ENCODE peak calls at places on chromosomes 13 and 19, in eight cellular contexts. One of them, this sample, is unnamed.

GRCh38 chr13:33348366-33348765 is 62.8 kb upstream of the STARD13 start:
- DNase-seq in stimulated activated CD4-positive, alpha-beta T cell treated with anti-CD3 and anti-CD28 coated beads, Interleukin-4, amount 100 ng/mL, for 24 hours: no peak
- DNase-seq in bronchial epithelial cell: no peak
- DNase-seq in NCI-H748 treated with DMSO at 0.1 percent for 48 hours: no peak
- DNase-seq in ecto neural progenitor cell: no peak
- DNase-seq in substantia nigra: no peak
- DNase-seq in effector memory CD8-positive, alpha-beta T cell: no peak
- DNase-seq in activated naive CD8-positive, alpha-beta T cell treated with anti-CD3 and anti-CD28 coated beads for 36 hours: no peak
- DNase-seq in this sample: no peak

GRCh38 chr13:27336005-27336673 is 65.5 kb downstream of the RASL11A start:
- DNase-seq in substantia nigra: no peak
- DNase-seq in effector memory CD8-positive, alpha-beta T cell: no peak
- DNase-seq in activated naive CD8-positive, alpha-beta T cell treated with anti-CD3 and anti-CD28 coated beads for 36 hours: no peak
- DNase-seq in NCI-H748 treated with DMSO at 0.1 percent for 48 hours: no peak
- DNase-seq in ecto neural progenitor cell: no peak
- DNase-seq in bronchial epithelial cell: no peak
- DNase-seq in stimulated activated CD4-positive, alpha-beta T cell treated with anti-CD3 and anti-CD28 coated beads, Interleukin-4, amount 100 ng/mL, for 24 hours: no peak
- DNase-seq in this sample: no peak

GRCh38 chr19:11176466-11177193 is 20.7 kb downstream of the KANK2 start:
- DNase-seq in NCI-H748 treated with DMSO at 0.1 percent for 48 hours: no peak
- DNase-seq in ecto neural progenitor cell: no peak
- DNase-seq in stimulated activated CD4-positive, alpha-beta T cell treated with anti-CD3 and anti-CD28 coated beads, Interleukin-4, amount 100 ng/mL, for 24 hours: no peak
- DNase-seq in substantia nigra: no peak
- DNase-seq in activated naive CD8-positive, alpha-beta T cell treated with anti-CD3 and anti-CD28 coated beads for 36 hours: no peak
- DNase-seq in bronchial epithelial cell: no peak
- DNase-seq in effector memory CD8-positive, alpha-beta T cell: no peak
- DNase-seq in this sample: no peak

GRCh38 chr19:33811736-33812387 is 15.2 kb downstream of the KCTD15 start:
- DNase-seq in NCI-H748 treated with DMSO at 0.1 percent for 48 hours: no peak
- DNase-seq in activated naive CD8-positive, alpha-beta T cell treated with anti-CD3 and anti-CD28 coated beads for 36 hours: no peak
- DNase-seq in bronchial epithelial cell: no peak
- DNase-seq in substantia nigra: no peak
- DNase-seq in effector memory CD8-positive, alpha-beta T cell: no peak
- DNase-seq in stimulated activated CD4-positive, alpha-beta T cell treated with anti-CD3 and anti-CD28 coated beads, Interleukin-4, amount 100 ng/mL, for 24 hours: no peak
- DNase-seq in ecto neural progenitor cell: no peak
- DNase-seq in this sample: no peak

GRCh38 chr13:35554972-35555623 is 78.6 kb upstream of the MAB21L1 start:
- DNase-seq in stimulated activated CD4-positive, alpha-beta T cell treated with anti-CD3 and anti-CD28 coated beads, Interleukin-4, amount 100 ng/mL, for 24 hours: no peak
- DNase-seq in ecto neural progenitor cell: no peak
- DNase-seq in substantia nigra: no peak
- DNase-seq in effector memory CD8-positive, alpha-beta T cell: no peak
- DNase-seq in NCI-H748 treated with DMSO at 0.1 percent for 48 hours: no peak
- DNase-seq in bronchial epithelial cell: peak; percentile 10
- DNase-seq in activated naive CD8-positive, alpha-beta T cell treated with anti-CD3 and anti-CD28 coated beads for 36 hours: no peak
- DNase-seq in this sample: peak; percentile 18

GRCh38 chr13:41610426-41610825 is 153.1 kb downstream of the RGCC start:
- DNase-seq in activated naive CD8-positive, alpha-beta T cell treated with anti-CD3 and anti-CD28 coated beads for 36 hours: no peak
- DNase-seq in effector memory CD8-positive, alpha-beta T cell: no peak
- DNase-seq in ecto neural progenitor cell: no peak
- DNase-seq in NCI-H748 treated with DMSO at 0.1 percent for 48 hours: peak; percentile 73
- DNase-seq in stimulated activated CD4-positive, alpha-beta T cell treated with anti-CD3 and anti-CD28 coated beads, Interleukin-4, amount 100 ng/mL, for 24 hours: no peak
- DNase-seq in bronchial epithelial cell: peak; percentile 98
- DNase-seq in substantia nigra: no peak
- DNase-seq in this sample: peak; percentile 97

GRCh38 chr19:11377756-11378155 is 3.3 kb downstream of the SWSAP1 start:
- DNase-seq in effector memory CD8-positive, alpha-beta T cell: no peak
- DNase-seq in activated naive CD8-positive, alpha-beta T cell treated with anti-CD3 and anti-CD28 coated beads for 36 hours: no peak
- DNase-seq in NCI-H748 treated with DMSO at 0.1 percent for 48 hours: no peak
- DNase-seq in substantia nigra: no peak
- DNase-seq in stimulated activated CD4-positive, alpha-beta T cell treated with anti-CD3 and anti-CD28 coated beads, Interleukin-4, amount 100 ng/mL, for 24 hours: no peak
- DNase-seq in bronchial epithelial cell: peak; percentile 21
- DNase-seq in ecto neural progenitor cell: no peak
- DNase-seq in this sample: no peak

GRCh38 chr19:28836366-28836765 is 376.6 kb downstream of the UQCRFS1 start:
- DNase-seq in ecto neural progenitor cell: no peak
- DNase-seq in stimulated activated CD4-positive, alpha-beta T cell treated with anti-CD3 and anti-CD28 coated beads, Interleukin-4, amount 100 ng/mL, for 24 hours: no peak
- DNase-seq in effector memory CD8-positive, alpha-beta T cell: no peak
- DNase-seq in bronchial epithelial cell: no peak
- DNase-seq in NCI-H748 treated with DMSO at 0.1 percent for 48 hours: no peak
- DNase-seq in activated naive CD8-positive, alpha-beta T cell treated with anti-CD3 and anti-CD28 coated beads for 36 hours: no peak
- DNase-seq in substantia nigra: no peak
- DNase-seq in this sample: no peak

GRCh38 chr19:18298601-18299000 is 17.2 kb upstream of the JUND start:
- DNase-seq in bronchial epithelial cell: no peak
- DNase-seq in ecto neural progenitor cell: no peak
- DNase-seq in activated naive CD8-positive, alpha-beta T cell treated with anti-CD3 and anti-CD28 coated beads for 36 hours: no peak
- DNase-seq in stimulated activated CD4-positive, alpha-beta T cell treated with anti-CD3 and anti-CD28 coated beads, Interleukin-4, amount 100 ng/mL, for 24 hours: no peak
- DNase-seq in substantia nigra: no peak
- DNase-seq in effector memory CD8-positive, alpha-beta T cell: no peak
- DNase-seq in NCI-H748 treated with DMSO at 0.1 percent for 48 hours: no peak
- DNase-seq in this sample: no peak

GRCh38 chr13:28719656-28720055 is 886 bp upstream of the SLC46A3 start:
- DNase-seq in bronchial epithelial cell: peak; percentile 32
- DNase-seq in effector memory CD8-positive, alpha-beta T cell: no peak
- DNase-seq in activated naive CD8-positive, alpha-beta T cell treated with anti-CD3 and anti-CD28 coated beads for 36 hours: no peak
- DNase-seq in ecto neural progenitor cell: no peak
- DNase-seq in stimulated activated CD4-positive, alpha-beta T cell treated with anti-CD3 and anti-CD28 coated beads, Interleukin-4, amount 100 ng/mL, for 24 hours: no peak
- DNase-seq in NCI-H748 treated with DMSO at 0.1 percent for 48 hours: no peak
- DNase-seq in substantia nigra: no peak
- DNase-seq in this sample: peak; percentile 96

GRCh38 chr19:46840157-46840942 is 10.3 kb downstream of the AP2S1 start:
- DNase-seq in substantia nigra: peak; percentile 34
- DNase-seq in ecto neural progenitor cell: peak; percentile 77
- DNase-seq in NCI-H748 treated with DMSO at 0.1 percent for 48 hours: peak; percentile 56
- DNase-seq in activated naive CD8-positive, alpha-beta T cell treated with anti-CD3 and anti-CD28 coated beads for 36 hours: peak; percentile 46
- DNase-seq in bronchial epithelial cell: peak; percentile 48
- DNase-seq in stimulated activated CD4-positive, alpha-beta T cell treated with anti-CD3 and anti-CD28 coated beads, Interleukin-4, amount 100 ng/mL, for 24 hours: peak; percentile 49
- DNase-seq in effector memory CD8-positive, alpha-beta T cell: peak; percentile 30
- DNase-seq in this sample: no peak

GRCh38 chr19:38210458-38210987 is 13.5 kb downstream of the DPF1 start:
- DNase-seq in ecto neural progenitor cell: peak; percentile 94
- DNase-seq in effector memory CD8-positive, alpha-beta T cell: no peak
- DNase-seq in activated naive CD8-positive, alpha-beta T cell treated with anti-CD3 and anti-CD28 coated beads for 36 hours: no peak
- DNase-seq in stimulated activated CD4-positive, alpha-beta T cell treated with anti-CD3 and anti-CD28 coated beads, Interleukin-4, amount 100 ng/mL, for 24 hours: no peak
- DNase-seq in substantia nigra: peak; percentile 51
- DNase-seq in bronchial epithelial cell: no peak
- DNase-seq in NCI-H748 treated with DMSO at 0.1 percent for 48 hours: peak; percentile 68
- DNase-seq in this sample: no peak

GRCh38 chr19:52248256-52248655 is 21.1 kb upstream of the ZNF766 start:
- DNase-seq in NCI-H748 treated with DMSO at 0.1 percent for 48 hours: peak; percentile 22
- DNase-seq in activated naive CD8-positive, alpha-beta T cell treated with anti-CD3 and anti-CD28 coated beads for 36 hours: peak; percentile 42
- DNase-seq in bronchial epithelial cell: no peak
- DNase-seq in stimulated activated CD4-positive, alpha-beta T cell treated with anti-CD3 and anti-CD28 coated beads, Interleukin-4, amount 100 ng/mL, for 24 hours: peak; percentile 69
- DNase-seq in ecto neural progenitor cell: no peak
- DNase-seq in effector memory CD8-positive, alpha-beta T cell: peak; percentile 37
- DNase-seq in substantia nigra: peak; percentile 36
- DNase-seq in this sample: peak; percentile 35

GRCh38 chr13:102548811-102549210 is 48.0 kb upstream of the TPP2 start:
- DNase-seq in effector memory CD8-positive, alpha-beta T cell: no peak
- DNase-seq in stimulated activated CD4-positive, alpha-beta T cell treated with anti-CD3 and anti-CD28 coated beads, Interleukin-4, amount 100 ng/mL, for 24 hours: no peak
- DNase-seq in NCI-H748 treated with DMSO at 0.1 percent for 48 hours: no peak
- DNase-seq in activated naive CD8-positive, alpha-beta T cell treated with anti-CD3 and anti-CD28 coated beads for 36 hours: no peak
- DNase-seq in substantia nigra: no peak
- DNase-seq in bronchial epithelial cell: peak; percentile 51
- DNase-seq in ecto neural progenitor cell: no peak
- DNase-seq in this sample: no peak

GRCh38 chr13:59416561-59416960 is 747.2 kb downstream of the DIAPH3 start:
- DNase-seq in activated naive CD8-positive, alpha-beta T cell treated with anti-CD3 and anti-CD28 coated beads for 36 hours: no peak
- DNase-seq in NCI-H748 treated with DMSO at 0.1 percent for 48 hours: no peak
- DNase-seq in effector memory CD8-positive, alpha-beta T cell: no peak
- DNase-seq in stimulated activated CD4-positive, alpha-beta T cell treated with anti-CD3 and anti-CD28 coated beads, Interleukin-4, amount 100 ng/mL, for 24 hours: no peak
- DNase-seq in bronchial epithelial cell: no peak
- DNase-seq in ecto neural progenitor cell: no peak
- DNase-seq in substantia nigra: no peak
- DNase-seq in this sample: no peak

GRCh38 chr19:53254451-53255341 is at the start of gene ZNF677:
- DNase-seq in bronchial epithelial cell: peak; percentile 59
- DNase-seq in ecto neural progenitor cell: peak; percentile 92
- DNase-seq in activated naive CD8-positive, alpha-beta T cell treated with anti-CD3 and anti-CD28 coated beads for 36 hours: peak; percentile 90
- DNase-seq in effector memory CD8-positive, alpha-beta T cell: peak; percentile 64
- DNase-seq in substantia nigra: peak; percentile 94
- DNase-seq in stimulated activated CD4-positive, alpha-beta T cell treated with anti-CD3 and anti-CD28 coated beads, Interleukin-4, amount 100 ng/mL, for 24 hours: peak; percentile 85
- DNase-seq in NCI-H748 treated with DMSO at 0.1 percent for 48 hours: peak; percentile 78
- DNase-seq in this sample: peak; percentile 75

GRCh38 chr13:23570099-23570926 is at the start of gene TNFRSF19:
- DNase-seq in NCI-H748 treated with DMSO at 0.1 percent for 48 hours: no peak
- DNase-seq in substantia nigra: no peak
- DNase-seq in ecto neural progenitor cell: peak; percentile 75
- DNase-seq in activated naive CD8-positive, alpha-beta T cell treated with anti-CD3 and anti-CD28 coated beads for 36 hours: no peak
- DNase-seq in stimulated activated CD4-positive, alpha-beta T cell treated with anti-CD3 and anti-CD28 coated beads, Interleukin-4, amount 100 ng/mL, for 24 hours: no peak
- DNase-seq in effector memory CD8-positive, alpha-beta T cell: no peak
- DNase-seq in bronchial epithelial cell: peak; percentile 41
- DNase-seq in this sample: no peak

GRCh38 chr19:34555447-34555846 is 73.9 kb downstream of the WTIP start:
- DNase-seq in ecto neural progenitor cell: no peak
- DNase-seq in NCI-H748 treated with DMSO at 0.1 percent for 48 hours: no peak
- DNase-seq in stimulated activated CD4-positive, alpha-beta T cell treated with anti-CD3 and anti-CD28 coated beads, Interleukin-4, amount 100 ng/mL, for 24 hours: no peak
- DNase-seq in effector memory CD8-positive, alpha-beta T cell: no peak
- DNase-seq in activated naive CD8-positive, alpha-beta T cell treated with anti-CD3 and anti-CD28 coated beads for 36 hours: no peak
- DNase-seq in bronchial epithelial cell: peak; percentile 12
- DNase-seq in substantia nigra: no peak
- DNase-seq in this sample: no peak

This sample was measured in foreskin keratinocyte.